ENCODE peak calls at places on chromosome X, in nine cellular contexts. U is CD4-positive, alpha-beta T cell; W is EL; Y is G401; E is NCI-H1105; I is kidney glomerular epithelial cell; V is activated T-cell treated with anti-CD3 and anti-CD28 coated beads for 1 hour; D is H4; L is activated CD4-positive, CD25-positive, alpha-beta regulatory T cell treated with anti-CD3 and anti-CD28 coated beads, Interleukin-2, amount 50 U/mL, for 72 hours. H is an unnamed sample.

GRCh38 chrX:71938371-71938770 is 27.7 kb downstream of the NHSL2 start:
- DNase-seq in U (no peak), W (no peak), Y (no peak), E (no peak), I (no peak), V (no peak), D (no peak), L (no peak), H (no peak)

GRCh38 chrX:118730500-118731247 is 3.3 kb downstream of the IL13RA1 start:
- DNase-seq in U (no peak), W (peak), Y (no peak), E (no peak), I (peak), V (no peak), D (peak), L (no peak), H (no peak)

GRCh38 chrX:133302775-133303445 is 84.8 kb upstream of the TFDP3 start:
- DNase-seq in U (no peak), W (no peak), Y (no peak), E (no peak), I (no peak), V (no peak), D (no peak), L (no peak), H (no peak)

GRCh38 chrX:31832263-31832662 is 760.4 kb upstream of the FTHL17 start:
- DNase-seq in U (no peak), W (no peak), Y (no peak), E (no peak), I (peak), V (no peak), D (no peak), L (no peak), H (peak)

GRCh38 chrX:109475174-109475891 is 6.6 kb downstream of the GUCY2F start:
- DNase-seq in U (no peak), W (peak), Y (peak), E (peak), I (peak), V (no peak), D (peak), L (no peak), H (peak)

GRCh38 chrX:1323315-1323714 is 13.3 kb upstream of the IL3RA start:
- DNase-seq in U (peak), W (peak), Y (peak), E (no peak), I (no peak), V (peak), D (peak), L (peak), H (peak)

GRCh38 chrX:1334854-1335253 is 1.7 kb upstream of the IL3RA start:
- DNase-seq in U (no peak), W (no peak), Y (no peak), E (no peak), I (no peak), V (no peak), D (peak), L (no peak), H (no peak)

GRCh38 chrX:46837543-46838481 is 969 bp downstream of the RP2 start:
- DNase-seq in U (peak), W (peak), Y (peak), E (peak), I (peak), V (no peak), D (peak), L (no peak), H (peak)

GRCh38 chrX:107562482-107562881 is 65.8 kb upstream of the PRPS1 start:
- DNase-seq in U (no peak), W (peak), Y (no peak), E (no peak), I (peak), V (no peak), D (no peak), L (no peak), H (peak)

GRCh38 chrX:111869639-111870034 is 6.3 kb upstream of the TRPC5OS start:
- DNase-seq in U (no peak), W (peak), Y (peak), E (peak), I (peak), V (no peak), D (peak), L (no peak), H (peak)

GRCh38 chrX:37871626-37872302 is 24.4 kb upstream of the DYNLT3 start:
- DNase-seq in U (no peak), W (peak), Y (no peak), E (no peak), I (peak), V (no peak), D (peak), L (no peak), H (peak)

GRCh38 chrX:142994988-142995387 is 30.7 kb upstream of the SPANXN4 start:
- DNase-seq in U (no peak), W (no peak), Y (no peak), E (no peak), I (no peak), V (no peak), D (no peak), L (no peak), H (no peak)

GRCh38 chrX:11756354-11757318 is 1.4 kb upstream of the MSL3 start:
- DNase-seq in U (no peak), W (peak), Y (no peak), E (no peak), I (no peak), V (no peak), D (no peak), L (no peak), H (peak)

GRCh38 chrX:24025741-24026402 is 1.1 kb downstream of the KLHL15 start:
- DNase-seq in U (no peak), W (peak), Y (peak), E (peak), I (no peak), V (peak), D (peak), L (no peak), H (peak)

GRCh38 chrX:2708016-2708415 is 16.9 kb downstream of the CD99 start:
- DNase-seq in U (no peak), W (peak), Y (no peak), E (no peak), I (no peak), V (no peak), D (no peak), L (no peak), H (no peak)

GRCh38 chrX:37763400-37763799 is 16.5 kb upstream of the CYBB start:
- DNase-seq in U (no peak), W (no peak), Y (no peak), E (no peak), I (no peak), V (no peak), D (no peak), L (no peak), H (no peak)

H was measured in ACHN.